ENCODE peak calls at places on chromosomes 6 and 20, in seven cellular contexts. S, D, W, N, A, Y and L are unnamed samples.

GRCh38 chr6:166354965-166355364 is 12.6 kb upstream of the SFT2D1 start:
- DNase-seq in D (no peak), S (no peak), W (no peak), A (no peak), N (no peak), Y (no peak), L (no peak)

GRCh38 chr6:32151131-32151884 is 431 bp downstream of the PRRT1 start:
- DNase-seq in S (no peak), Y (no peak), A (no peak), W (no peak), D (peak), N (no peak), L (no peak)

GRCh38 chr6:3380344-3381232 is 76.3 kb downstream of the SLC22A23 start:
- DNase-seq in S (no peak), W (no peak), D (no peak), A (no peak), Y (no peak), N (no peak), L (no peak)

GRCh38 chr6:44254957-44255808 is 2.1 kb downstream of the SLC35B2 start:
- DNase-seq in D (no peak), S (no peak), A (no peak), N (no peak), W (no peak), Y (no peak), L (no peak)

GRCh38 chr6:69802995-69803394 is 6.2 kb upstream of the LMBRD1 start:
- DNase-seq in W (no peak), A (no peak), D (no peak), Y (no peak), S (no peak), N (no peak), L (no peak)

GRCh38 chr6:159279790-159280277 is 110.6 kb downstream of the FNDC1 start:
- DNase-seq in W (no peak), A (no peak), N (no peak), S (no peak), D (no peak), Y (peak), L (no peak)

GRCh38 chr6:135285165-135285564 is 104.1 kb downstream of the MYB start:
- DNase-seq in Y (no peak), N (no peak), S (no peak), D (no peak), A (no peak), W (no peak), L (no peak)

GRCh38 chr6:76275746-76276145 is 203.3 kb upstream of the IMPG1 start:
- DNase-seq in S (no peak), N (no peak), A (no peak), W (no peak), D (no peak), Y (peak), L (no peak)

GRCh38 chr6:112883095-112883494 is 536.0 kb downstream of the RFPL4B start:
- DNase-seq in Y (no peak), N (no peak), A (no peak), S (no peak), D (no peak), W (no peak), L (no peak)

GRCh38 chr20:58330692-58331091 is 21.2 kb downstream of the RAB22A start:
- DNase-seq in D (no peak), S (no peak), Y (no peak), W (no peak), N (no peak), A (no peak), L (no peak)

GRCh38 chr6:168607272-168608112 is 166.5 kb downstream of the SMOC2 start:
- DNase-seq in N (no peak), W (no peak), D (no peak), S (peak), A (no peak), Y (no peak), L (no peak)

GRCh38 chr6:170244721-170245201 is 46.1 kb downstream of the DLL1 start:
- DNase-seq in Y (no peak), N (no peak), W (no peak), S (no peak), D (peak), A (no peak), L (no peak)

GRCh38 chr6:90403489-90404381 is 107.1 kb upstream of the BACH2 start:
- DNase-seq in S (no peak), N (no peak), A (no peak), Y (no peak), W (no peak), D (peak), L (peak)

GRCh38 chr20:38057351-38057972 is 23.9 kb downstream of the RPRD1B start:
- DNase-seq in Y (peak), W (peak), N (no peak), A (peak), S (peak), D (peak), L (peak)

GRCh38 chr20:43936805-43937204 is 22.2 kb downstream of the TOX2 start:
- DNase-seq in Y (no peak), S (no peak), N (no peak), W (no peak), A (no peak), D (no peak), L (no peak)

GRCh38 chr6:169220068-169220964 is 33.3 kb downstream of the THBS2 start:
- DNase-seq in Y (no peak), A (no peak), D (no peak), S (no peak), W (no peak), N (no peak), L (no peak)

GRCh38 chr20:38730167-38730988 is 6.1 kb downstream of the SLC32A1 start:
- DNase-seq in W (no peak), S (no peak), N (no peak), Y (no peak), D (no peak), A (no peak), L (no peak)

GRCh38 chr20:44601801-44602204 is 19.4 kb downstream of the PKIG start:
- DNase-seq in D (peak), S (peak), N (no peak), Y (no peak), W (no peak), A (no peak), L (peak)

GRCh38 chr6:28212510-28213212 is 12.4 kb upstream of the ZSCAN9 start:
- DNase-seq in S (peak), W (no peak), Y (peak), A (no peak), D (no peak), N (peak), L (peak)

GRCh38 chr20:10653593-10654288 is 20.1 kb downstream of the JAG1 start:
- DNase-seq in A (no peak), W (no peak), S (no peak), Y (no peak), N (peak), D (no peak), L (peak)